ENCODE peak calls at places on chromosomes 5 and 9, in eight cellular contexts. S, N, T, V, L, E, Q and P are unnamed samples.

GRCh38 chr9:107597743-107598217 is 108.2 kb upstream of the KLF4 start:
- DNase-seq in S (no peak), T (no peak), E (no peak), N (no peak), L (no peak), Q (no peak), V (no peak), P (no peak)

GRCh38 chr5:174511711-174512253 is 212.6 kb upstream of the MSX2 start:
- DNase-seq in E (no peak), S (no peak), T (peak; percentile 23), V (no peak), L (peak; percentile 36), N (no peak), Q (no peak), P (no peak)

GRCh38 chr5:166781729-166782128 is 1509.7 kb upstream of the WWC1 start:
- DNase-seq in E (no peak), V (no peak), L (no peak), S (no peak), N (no peak), Q (no peak), T (no peak), P (no peak)

GRCh38 chr5:3888290-3888689 is 292.7 kb downstream of the IRX1 start:
- DNase-seq in Q (no peak), S (no peak), E (no peak), N (no peak), L (no peak), T (no peak), V (no peak), P (no peak)

GRCh38 chr9:10274983-10275382 is 337.8 kb downstream of the PTPRD start:
- DNase-seq in E (no peak), V (no peak), T (no peak), N (no peak), S (no peak), Q (no peak), L (no peak), P (no peak)

GRCh38 chr9:93122721-93123221 is 11.3 kb downstream of the NINJ1 start:
- DNase-seq in Q (no peak), E (no peak), V (no peak), L (no peak), N (no peak), S (no peak), T (no peak), P (no peak)

GRCh38 chr5:179154991-179155955 is 95.1 kb downstream of the ZNF354C start:
- DNase-seq in N (no peak), Q (no peak), L (no peak), S (no peak), V (no peak), E (no peak), T (no peak), P (no peak)

GRCh38 chr9:105114318-105114717 is 130.1 kb upstream of the SLC44A1 start:
- DNase-seq in S (no peak), V (no peak), L (no peak), T (no peak), E (no peak), N (no peak), Q (no peak), P (no peak)

GRCh38 chr5:172728481-172729241 is 42.3 kb downstream of the DUSP1 start:
- DNase-seq in L (no peak), S (no peak), T (no peak), Q (no peak), N (no peak), E (no peak), V (no peak), P (no peak)

GRCh38 chr9:36716496-36716895 is 143.8 kb downstream of the MELK start:
- DNase-seq in N (no peak), L (no peak), S (no peak), V (no peak), E (no peak), Q (no peak), T (peak; percentile 28), P (no peak)

GRCh38 chr5:29750453-29750852 is 1443.0 kb upstream of the CDH6 start:
- DNase-seq in Q (no peak), T (no peak), V (no peak), N (no peak), E (no peak), S (no peak), L (no peak), P (no peak)

GRCh38 chr9:77456829-77457437 is 191.2 kb downstream of the GNA14 start:
- DNase-seq in S (peak; percentile 84), N (peak; percentile 83), V (peak; percentile 89), Q (peak; percentile 73), L (peak; percentile 93), E (peak; percentile 77), T (peak; percentile 86), P (peak; percentile 67)

GRCh38 chr5:60997721-60998120 is 52.7 kb downstream of the NDUFAF2 start:
- DNase-seq in T (no peak), N (no peak), Q (no peak), V (no peak), L (no peak), E (no peak), S (no peak), P (no peak)

GRCh38 chr9:19306568-19306967 is 73.5 kb downstream of the RPS6 start:
- DNase-seq in T (no peak), L (no peak), Q (no peak), V (no peak), S (no peak), N (no peak), E (no peak), P (no peak)

GRCh38 chr9:136626740-136627642 is 35.7 kb upstream of the EGFL7 start:
- DNase-seq in T (no peak), Q (no peak), L (peak; percentile 47), V (no peak), S (no peak), N (no peak), E (no peak), P (peak; percentile 75)

GRCh38 chr9:68739631-68740174 is 34.7 kb downstream of the PIP5K1B start:
- DNase-seq in S (no peak), E (no peak), L (no peak), T (no peak), N (no peak), V (no peak), Q (no peak), P (no peak)

GRCh38 chr9:129023908-129024233 is 4.3 kb downstream of the SH3GLB2 start:
- DNase-seq in S (no peak), Q (no peak), L (no peak), N (no peak), T (no peak), E (no peak), V (no peak), P (no peak)

GRCh38 chr9:137688725-137689124 is 69.9 kb downstream of the EHMT1 start:
- DNase-seq in V (no peak), L (no peak), N (no peak), S (no peak), T (no peak), E (no peak), Q (no peak), P (no peak)

GRCh38 chr9:14238518-14238917 is 75.4 kb downstream of the NFIB start:
- DNase-seq in E (no peak), S (no peak), V (no peak), Q (no peak), L (peak; percentile 87), N (no peak), T (peak; percentile 82), P (no peak)

DNA sequence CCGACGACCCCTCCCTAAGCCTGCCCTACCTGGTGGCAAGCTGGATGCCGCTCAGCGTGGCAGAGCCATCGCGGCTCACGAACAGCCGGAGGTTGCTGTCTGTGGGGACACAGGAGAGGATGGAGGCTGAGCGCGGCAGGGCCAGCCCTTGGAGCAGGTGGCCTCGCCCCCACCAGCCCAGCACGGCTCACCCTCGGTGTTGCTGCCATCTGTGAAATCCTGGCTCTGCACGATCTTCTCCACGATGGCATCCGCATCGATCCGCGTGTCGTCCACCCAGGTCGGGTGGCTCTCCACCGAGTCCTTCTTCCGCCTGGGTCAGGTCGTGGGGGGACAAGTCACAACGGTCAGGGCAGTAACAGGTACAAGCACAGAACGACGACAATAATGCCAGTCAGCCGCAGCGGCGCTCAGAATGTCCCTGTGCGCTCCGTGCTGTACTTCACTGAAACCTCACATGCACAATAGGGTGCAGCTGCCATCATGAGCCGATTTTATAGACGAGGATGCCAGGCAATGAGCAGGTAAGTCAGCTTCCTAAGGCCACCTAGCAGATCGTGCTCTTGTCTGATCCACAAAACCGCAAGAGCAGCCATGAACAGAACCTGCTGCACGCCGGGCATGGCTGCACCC is 7.0 kb upstream of the DPM2 start:
- DNase-seq in Q (no peak), N (no peak), S (no peak), T (no peak), L (no peak), E (no peak), V (no peak), P (no peak)
- TF ChIP-seq CTCF in Q (no peak), N (no peak), S (no peak), T (no peak), L (no peak), E (no peak), V (no peak), P (no peak)

GRCh38 chr5:120394259-120394658 is 69.8 kb upstream of the PRR16 start:
- DNase-seq in S (no peak), N (no peak), L (peak; percentile 27), V (no peak), Q (no peak), E (no peak), T (no peak), P (no peak)
- TF ChIP-seq CTCF in S (peak; percentile 65), N (no peak), L (peak; percentile 8), V (no peak), Q (no peak), E (no peak), T (no peak), P (peak; percentile 33)

GRCh38 chr9:23643656-23644258 is 182.3 kb downstream of the ELAVL2 start:
- DNase-seq in E (no peak), N (no peak), V (no peak), L (no peak), T (peak; percentile 68), Q (no peak), S (no peak), P (no peak)
- TF ChIP-seq CTCF in E (no peak), N (no peak), V (no peak), L (no peak), T (no peak), Q (no peak), S (no peak), P (no peak)

DNA sequence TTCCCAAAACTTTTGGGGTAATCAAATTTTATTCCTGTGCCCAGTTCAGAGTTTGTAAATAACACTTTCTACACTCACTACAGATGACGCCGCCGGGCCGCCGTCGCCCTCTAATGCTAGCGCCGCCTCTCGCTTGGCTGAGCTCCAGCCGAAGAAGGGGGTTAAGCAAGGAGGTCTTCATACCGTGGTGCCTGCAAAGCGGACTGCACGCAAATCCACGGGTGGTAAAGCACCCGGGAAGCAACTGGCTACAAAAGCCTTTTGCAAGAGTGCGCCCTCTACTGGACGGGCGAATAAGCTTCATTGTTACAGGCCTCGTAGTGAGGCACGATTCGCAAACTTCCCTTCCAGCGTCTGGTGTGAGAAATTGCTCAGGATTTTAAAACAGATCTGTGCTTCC is 280.4 kb downstream of the MEF2C start:
- DNase-seq in E (no peak), L (no peak), S (no peak), Q (no peak), T (no peak), N (no peak), V (no peak), P (no peak)
- TF ChIP-seq CTCF in E (peak; percentile 85), L (peak; percentile 30), S (peak; percentile 47), Q (peak; percentile 35), T (no peak), N (no peak), V (no peak), P (no peak)